ENCODE peak calls at places on chromosome 3, in seven cellular contexts. T, M, P, Z, C, F and Q are unnamed samples.

GRCh38 chr3:41742127-41742526 is 219.8 kb downstream of the ULK4 start:
- DNase-seq in Z (no peak), T (no peak), P (no peak), F (no peak), C (no peak), M (no peak), Q (peak)

GRCh38 chr3:93843981-93844380 is 129.7 kb downstream of the PROS1 start:
- DNase-seq in T (no peak), C (no peak), M (no peak), F (no peak), Z (peak), P (no peak), Q (no peak)

GRCh38 chr3:53011324-53011723 is 34.5 kb downstream of the SFMBT1 start:
- DNase-seq in T (no peak), M (no peak), Z (no peak), F (no peak), C (no peak), P (no peak), Q (no peak)

GRCh38 chr3:171806200-171807128 is 3.8 kb downstream of the PLD1 start:
- DNase-seq in P (no peak), C (no peak), F (no peak), Z (peak), M (no peak), T (no peak), Q (no peak)

GRCh38 chr3:36298188-36298587 is 82.1 kb upstream of the STAC start:
- DNase-seq in T (no peak), F (no peak), C (no peak), P (no peak), Z (no peak), M (no peak), Q (no peak)

GRCh38 chr3:62211675-62212429 is 161.5 kb downstream of the FEZF2 start:
- DNase-seq in F (no peak), P (no peak), T (no peak), C (no peak), M (no peak), Z (no peak), Q (peak)

GRCh38 chr3:39435006-39435748 is 28.7 kb downstream of the RPSA start:
- DNase-seq in F (no peak), C (no peak), M (no peak), Z (no peak), T (no peak), P (no peak), Q (no peak)

GRCh38 chr3:116045251-116045770 is 400.0 kb downstream of the LSAMP start:
- DNase-seq in C (no peak), M (no peak), Z (no peak), P (no peak), T (no peak), F (no peak), Q (no peak)

GRCh38 chr3:122793568-122794416 is at the start of gene HSPBAP1:
- DNase-seq in F (peak), P (peak), T (peak), Z (peak), C (peak), M (peak), Q (peak)

GRCh38 chr3:13236774-13237173 is 163.5 kb upstream of the IQSEC1 start:
- DNase-seq in Z (no peak), T (no peak), C (no peak), P (no peak), M (no peak), F (no peak), Q (no peak)

GRCh38 chr3:147419062-147419701 is 10.0 kb downstream of the ZIC1 start:
- DNase-seq in F (no peak), M (peak), P (no peak), Z (no peak), C (peak), T (peak), Q (no peak)

GRCh38 chr3:157132936-157133335 is 27.0 kb downstream of the CCNL1 start:
- DNase-seq in F (no peak), C (no peak), T (no peak), P (no peak), Z (no peak), M (no peak), Q (no peak)

GRCh38 chr3:187025656-187026320 is 95.5 kb downstream of the ST6GAL1 start:
- DNase-seq in C (no peak), F (no peak), Z (no peak), M (no peak), T (no peak), P (no peak), Q (no peak)

GRCh38 chr3:153829596-153830170 is 291.5 kb upstream of the ARHGEF26 start:
- DNase-seq in T (no peak), F (no peak), C (no peak), M (no peak), Z (peak), P (no peak), Q (no peak)

GRCh38 chr3:5021571-5022092 is 42.4 kb downstream of the BHLHE40 start:
- DNase-seq in P (no peak), M (no peak), F (no peak), C (no peak), T (no peak), Z (peak), Q (no peak)

GRCh38 chr3:64443553-64444331 is 218.5 kb upstream of the PRICKLE2 start:
- DNase-seq in C (no peak), M (peak), T (no peak), P (no peak), Z (no peak), F (no peak), Q (no peak)

GRCh38 chr3:135995766-135996165 is 30.2 kb downstream of the PPP2R3A start:
- DNase-seq in T (no peak), M (no peak), C (no peak), F (no peak), P (no peak), Z (no peak), Q (no peak)

GRCh38 chr3:191085091-191085490 is 114.0 kb upstream of the OSTN start:
- DNase-seq in M (no peak), F (no peak), Z (no peak), C (no peak), P (no peak), T (no peak), Q (no peak)

GRCh38 chr3:43932921-43933320 is 242.2 kb downstream of the ABHD5 start:
- DNase-seq in P (no peak), T (no peak), C (no peak), F (no peak), M (no peak), Z (no peak), Q (no peak)

GRCh38 chr3:23999012-23999641 is 54.0 kb downstream of the NR1D2 start:
- DNase-seq in Z (peak), T (peak), M (peak), F (no peak), P (peak), C (peak), Q (peak)

GRCh38 chr3:127595303-127595702 is 2.9 kb upstream of the MCM2 start:
- DNase-seq in P (no peak), F (no peak), M (no peak), C (no peak), Z (no peak), T (no peak), Q (no peak)

GRCh38 chr3:146589899-146590508 is 15.1 kb downstream of the PLSCR5 start:
- DNase-seq in Z (peak), M (peak), C (no peak), T (peak), P (no peak), F (no peak), Q (peak)

GRCh38 chr3:72082121-72082715 is 297.3 kb upstream of the PROK2 start:
- DNase-seq in P (no peak), M (no peak), F (no peak), T (no peak), C (peak), Z (peak), Q (no peak)

GRCh38 chr3:23389089-23389488 is 186.0 kb downstream of the UBE2E2 start:
- DNase-seq in Z (no peak), C (no peak), T (no peak), P (no peak), F (no peak), M (no peak), Q (no peak)

GRCh38 chr3:48560648-48561018 is 2.9 kb downstream of the UCN2 start:
- DNase-seq in Z (no peak), T (no peak), P (no peak), M (peak), F (no peak), C (no peak), Q (no peak)

GRCh38 chr3:194135806-194136518 is at the start of gene HES1:
- DNase-seq in M (peak), P (no peak), C (peak), F (no peak), T (peak), Z (peak), Q (peak)

GRCh38 chr3:119388577-119388976 is 74.8 kb downstream of the TMEM39A start:
- DNase-seq in M (no peak), P (no peak), Z (no peak), C (no peak), T (no peak), F (no peak), Q (no peak)

GRCh38 chr3:65245133-65246076 is 557.6 kb upstream of the ADAMTS9 start:
- DNase-seq in M (no peak), Z (peak), T (no peak), C (no peak), P (no peak), F (no peak), Q (no peak)

GRCh38 chr3:9949115-9949514 is 3.1 kb downstream of the PRRT3 start:
- DNase-seq in F (no peak), M (no peak), T (no peak), P (no peak), Z (no peak), C (no peak), Q (no peak)

GRCh38 chr3:100665230-100665629 is 44.1 kb upstream of the TFG start:
- DNase-seq in M (no peak), Z (no peak), P (no peak), T (no peak), F (no peak), C (no peak), Q (no peak)

GRCh38 chr3:2166552-2166951 is 67.9 kb downstream of the CNTN4 start:
- DNase-seq in Z (no peak), F (no peak), P (no peak), C (no peak), M (no peak), T (no peak), Q (no peak)

GRCh38 chr3:30539214-30539613 is 67.2 kb upstream of the TGFBR2 start:
- DNase-seq in Z (no peak), T (no peak), C (no peak), P (no peak), F (no peak), M (no peak), Q (no peak)

GRCh38 chr3:122774564-122774963 is 19.1 kb downstream of the HSPBAP1 start:
- DNase-seq in T (no peak), F (no peak), M (no peak), Z (no peak), C (no peak), P (no peak), Q (no peak)

GRCh38 chr3:40258555-40258954 is 51.0 kb upstream of the EIF1B start:
- DNase-seq in C (no peak), F (no peak), M (no peak), P (no peak), Z (no peak), T (no peak), Q (no peak)

GRCh38 chr3:156681003-156681402 is 6.6 kb downstream of the TIPARP start:
- DNase-seq in M (no peak), C (peak), T (no peak), P (no peak), F (no peak), Z (peak), Q (no peak)